ENCODE peak calls at places on chromosomes 4 and X, in five cellular contexts. One of them, this sample, is unnamed.

GRCh38 chr4:100605144-100605543 is 87.3 kb upstream of the EMCN start:
- DNase-seq in amygdala: no peak
- DNase-seq in NCI-H82: no peak
- DNase-seq in naive B cell: no peak
- DNase-seq in substantia nigra: peak; percentile 7
- DNase-seq in this sample: no peak

GRCh38 chr4:76830612-76831474 is 67.1 kb downstream of the SOWAHB start:
- DNase-seq in amygdala: no peak
- DNase-seq in NCI-H82: no peak
- DNase-seq in naive B cell: no peak
- DNase-seq in substantia nigra: no peak
- DNase-seq in this sample: no peak

GRCh38 chrX:9995855-9996339 is 28.7 kb downstream of the CLDN34 start:
- DNase-seq in amygdala: peak; percentile 40
- DNase-seq in NCI-H82: peak; percentile 85
- DNase-seq in naive B cell: peak; percentile 67
- DNase-seq in substantia nigra: peak; percentile 84
- DNase-seq in this sample: peak; percentile 74

GRCh38 chr4:147865926-147866325 is 134.0 kb downstream of the ARHGAP10 start:
- DNase-seq in amygdala: no peak
- DNase-seq in NCI-H82: no peak
- DNase-seq in naive B cell: no peak
- DNase-seq in substantia nigra: no peak
- DNase-seq in this sample: no peak

GRCh38 chr4:152808670-152809069 is 28.9 kb downstream of the ARFIP1 start:
- DNase-seq in amygdala: no peak
- DNase-seq in NCI-H82: no peak
- DNase-seq in naive B cell: no peak
- DNase-seq in substantia nigra: no peak
- DNase-seq in this sample: no peak

GRCh38 chr4:95268819-95269565 is 279.8 kb downstream of the UNC5C start:
- DNase-seq in amygdala: no peak
- DNase-seq in NCI-H82: no peak
- DNase-seq in naive B cell: no peak
- DNase-seq in substantia nigra: no peak
- DNase-seq in this sample: no peak

GRCh38 chr4:26267087-26267486 is 53.7 kb upstream of the RBPJ start:
- DNase-seq in amygdala: no peak
- DNase-seq in NCI-H82: no peak
- DNase-seq in naive B cell: no peak
- DNase-seq in substantia nigra: no peak
- DNase-seq in this sample: no peak

GRCh38 chr4:98851806-98852205 is 77.1 kb downstream of the EIF4E start:
- DNase-seq in amygdala: no peak
- DNase-seq in NCI-H82: no peak
- DNase-seq in naive B cell: no peak
- DNase-seq in substantia nigra: no peak
- DNase-seq in this sample: no peak

GRCh38 chrX:30027636-30028035 is 187.7 kb upstream of the MAGEB2 start:
- DNase-seq in amygdala: no peak
- DNase-seq in NCI-H82: no peak
- DNase-seq in naive B cell: no peak
- DNase-seq in substantia nigra: no peak
- DNase-seq in this sample: no peak

GRCh38 chr4:137471895-137472294 is 60.4 kb downstream of the PCDH18 start:
- DNase-seq in amygdala: no peak
- DNase-seq in NCI-H82: no peak
- DNase-seq in naive B cell: no peak
- DNase-seq in substantia nigra: no peak
- DNase-seq in this sample: no peak

GRCh38 chr4:165740911-165741310 is 132.1 kb upstream of the TLL1 start:
- DNase-seq in amygdala: no peak
- DNase-seq in NCI-H82: no peak
- DNase-seq in naive B cell: no peak
- DNase-seq in substantia nigra: no peak
- DNase-seq in this sample: no peak

GRCh38 chr4:24112466-24112865 is 222.6 kb upstream of the PPARGC1A start:
- DNase-seq in amygdala: no peak
- DNase-seq in NCI-H82: no peak
- DNase-seq in naive B cell: no peak
- DNase-seq in substantia nigra: no peak
- DNase-seq in this sample: no peak

GRCh38 chr4:70670332-70671014 is 4.2 kb upstream of the JCHAIN start:
- DNase-seq in amygdala: no peak
- DNase-seq in NCI-H82: no peak
- DNase-seq in naive B cell: no peak
- DNase-seq in substantia nigra: no peak
- DNase-seq in this sample: no peak

GRCh38 chrX:57822398-57822797 is 87.9 kb downstream of the ZXDA start:
- DNase-seq in amygdala: no peak
- DNase-seq in NCI-H82: no peak
- DNase-seq in naive B cell: no peak
- DNase-seq in substantia nigra: no peak
- DNase-seq in this sample: no peak

GRCh38 chr4:34422472-34422871 is 1821.8 kb downstream of the ARAP2 start:
- DNase-seq in amygdala: no peak
- DNase-seq in NCI-H82: peak; percentile 1
- DNase-seq in naive B cell: no peak
- DNase-seq in substantia nigra: no peak
- DNase-seq in this sample: no peak

GRCh38 chr4:835148-836002 is 9.4 kb upstream of the CPLX1 start:
- DNase-seq in amygdala: no peak
- DNase-seq in NCI-H82: no peak
- DNase-seq in naive B cell: no peak
- DNase-seq in substantia nigra: no peak
- DNase-seq in this sample: no peak

GRCh38 chrX:45351478-45351877 is 150.8 kb upstream of the DIPK2B start:
- DNase-seq in amygdala: no peak
- DNase-seq in NCI-H82: no peak
- DNase-seq in naive B cell: no peak
- DNase-seq in substantia nigra: no peak
- DNase-seq in this sample: no peak

GRCh38 chr4:103786014-103786413 is 66.2 kb upstream of the TACR3 start:
- DNase-seq in amygdala: no peak
- DNase-seq in NCI-H82: peak; percentile 73
- DNase-seq in naive B cell: no peak
- DNase-seq in substantia nigra: no peak
- DNase-seq in this sample: no peak

GRCh38 chrX:153933751-153934472 is 925 bp downstream of the NAA10 start:
- DNase-seq in amygdala: no peak
- DNase-seq in NCI-H82: no peak
- DNase-seq in naive B cell: no peak
- DNase-seq in substantia nigra: no peak
- DNase-seq in this sample: no peak

GRCh38 chrX:141220342-141221008 is 21.8 kb downstream of the SPANXC start:
- DNase-seq in amygdala: no peak
- DNase-seq in NCI-H82: no peak
- DNase-seq in naive B cell: no peak
- DNase-seq in substantia nigra: no peak
- DNase-seq in this sample: no peak

GRCh38 chr4:75235359-75235951 is 278.7 kb downstream of the RCHY1 start:
- DNase-seq in amygdala: no peak
- DNase-seq in NCI-H82: no peak
- DNase-seq in naive B cell: peak; percentile 29
- DNase-seq in substantia nigra: no peak
- DNase-seq in this sample: no peak

GRCh38 chr4:120066525-120067333 is at the start of gene MAD2L1:
- DNase-seq in amygdala: peak; percentile 95
- DNase-seq in NCI-H82: peak; percentile 98
- DNase-seq in naive B cell: peak; percentile 98
- DNase-seq in substantia nigra: peak; percentile 99
- DNase-seq in this sample: peak; percentile 99

GRCh38 chr4:104938624-104939023 is 208.1 kb upstream of the TET2 start:
- DNase-seq in amygdala: no peak
- DNase-seq in NCI-H82: no peak
- DNase-seq in naive B cell: no peak
- DNase-seq in substantia nigra: no peak
- DNase-seq in this sample: peak; percentile 43

GRCh38 chr4:152999376-153000067 is 63.4 kb downstream of the FHDC1 start:
- DNase-seq in amygdala: no peak
- DNase-seq in NCI-H82: peak; percentile 87
- DNase-seq in naive B cell: no peak
- DNase-seq in substantia nigra: no peak
- DNase-seq in this sample: no peak

GRCh38 chrX:17397074-17397473 is 22.1 kb downstream of the NHS start:
- DNase-seq in amygdala: no peak
- DNase-seq in NCI-H82: no peak
- DNase-seq in naive B cell: no peak
- DNase-seq in substantia nigra: no peak
- DNase-seq in this sample: no peak

GRCh38 chr4:24933684-24934275 is 20.9 kb upstream of the CCDC149 start:
- DNase-seq in amygdala: no peak
- DNase-seq in NCI-H82: peak; percentile 59
- DNase-seq in naive B cell: no peak
- DNase-seq in substantia nigra: no peak
- DNase-seq in this sample: no peak

GRCh38 chrX:101062171-101062570 is 10.3 kb upstream of the TRMT2B start:
- DNase-seq in amygdala: no peak
- DNase-seq in NCI-H82: no peak
- DNase-seq in naive B cell: no peak
- DNase-seq in substantia nigra: no peak
- DNase-seq in this sample: no peak

GRCh38 chr4:173346074-173346473 is 11.9 kb upstream of the HMGB2 start:
- DNase-seq in amygdala: no peak
- DNase-seq in NCI-H82: no peak
- DNase-seq in naive B cell: no peak
- DNase-seq in substantia nigra: no peak
- DNase-seq in this sample: no peak